ENCODE peak calls at places on chromosomes 13 and 19, in seven cellular contexts. One of them, this sample, is unnamed.

GRCh38 chr13:72521965-72522661 is 205.3 kb downstream of the MZT1 start:
- DNase-seq in fibroblast of mammary gland: no peak
- DNase-seq in A172: no peak
- DNase-seq in fibroblast of the aortic adventitia: no peak
- DNase-seq in left colon: no peak
- DNase-seq in NCI-H2171: no peak
- DNase-seq in stimulated activated CD8-positive, alpha-beta memory T cell treated with anti-CD3 and anti-CD28 coated beads, Interleukin-7, amount 100 ng/mL, for 1 hour: no peak
- DNase-seq in this sample: no peak

GRCh38 chr13:32116210-32116609 is 84.6 kb downstream of the FRY start:
- DNase-seq in fibroblast of mammary gland: no peak
- DNase-seq in fibroblast of the aortic adventitia: peak
- DNase-seq in stimulated activated CD8-positive, alpha-beta memory T cell treated with anti-CD3 and anti-CD28 coated beads, Interleukin-7, amount 100 ng/mL, for 1 hour: no peak
- DNase-seq in A172: no peak
- DNase-seq in NCI-H2171: no peak
- DNase-seq in left colon: no peak
- DNase-seq in this sample: no peak

GRCh38 chr13:34162545-34162936 is 344.6 kb downstream of the RFC3 start:
- DNase-seq in fibroblast of mammary gland: no peak
- DNase-seq in left colon: no peak
- DNase-seq in NCI-H2171: no peak
- DNase-seq in fibroblast of the aortic adventitia: peak
- DNase-seq in A172: no peak
- DNase-seq in stimulated activated CD8-positive, alpha-beta memory T cell treated with anti-CD3 and anti-CD28 coated beads, Interleukin-7, amount 100 ng/mL, for 1 hour: no peak
- DNase-seq in this sample: peak

GRCh38 chr19:35224681-35225604 is 3.6 kb downstream of the FAM187B start:
- DNase-seq in NCI-H2171: no peak
- DNase-seq in left colon: peak
- DNase-seq in stimulated activated CD8-positive, alpha-beta memory T cell treated with anti-CD3 and anti-CD28 coated beads, Interleukin-7, amount 100 ng/mL, for 1 hour: no peak
- DNase-seq in A172: no peak
- DNase-seq in fibroblast of the aortic adventitia: no peak
- DNase-seq in fibroblast of mammary gland: no peak
- DNase-seq in this sample: no peak

GRCh38 chr13:39210961-39211534 is 172.8 kb downstream of the NHLRC3 start:
- DNase-seq in NCI-H2171: no peak
- DNase-seq in fibroblast of the aortic adventitia: no peak
- DNase-seq in stimulated activated CD8-positive, alpha-beta memory T cell treated with anti-CD3 and anti-CD28 coated beads, Interleukin-7, amount 100 ng/mL, for 1 hour: no peak
- DNase-seq in fibroblast of mammary gland: peak
- DNase-seq in A172: no peak
- DNase-seq in left colon: no peak
- DNase-seq in this sample: no peak

GRCh38 chr13:106616729-106617128 is 48.8 kb upstream of the ARGLU1 start:
- DNase-seq in A172: no peak
- DNase-seq in fibroblast of the aortic adventitia: no peak
- DNase-seq in fibroblast of mammary gland: no peak
- DNase-seq in stimulated activated CD8-positive, alpha-beta memory T cell treated with anti-CD3 and anti-CD28 coated beads, Interleukin-7, amount 100 ng/mL, for 1 hour: no peak
- DNase-seq in left colon: no peak
- DNase-seq in NCI-H2171: no peak
- DNase-seq in this sample: no peak

GRCh38 chr19:18712981-18713380 is 29.5 kb downstream of the CRTC1 start:
- DNase-seq in stimulated activated CD8-positive, alpha-beta memory T cell treated with anti-CD3 and anti-CD28 coated beads, Interleukin-7, amount 100 ng/mL, for 1 hour: no peak
- DNase-seq in fibroblast of the aortic adventitia: peak
- DNase-seq in A172: no peak
- DNase-seq in NCI-H2171: no peak
- DNase-seq in fibroblast of mammary gland: peak
- DNase-seq in left colon: no peak
- DNase-seq in this sample: no peak

GRCh38 chr13:32587774-32588165 is 1.5 kb downstream of the PDS5B start:
- DNase-seq in A172: peak
- DNase-seq in left colon: no peak
- DNase-seq in fibroblast of the aortic adventitia: no peak
- DNase-seq in fibroblast of mammary gland: peak
- DNase-seq in stimulated activated CD8-positive, alpha-beta memory T cell treated with anti-CD3 and anti-CD28 coated beads, Interleukin-7, amount 100 ng/mL, for 1 hour: no peak
- DNase-seq in NCI-H2171: no peak
- DNase-seq in this sample: peak

GRCh38 chr19:6721773-6722172 is 1.3 kb upstream of the C3 start:
- DNase-seq in left colon: no peak
- DNase-seq in A172: no peak
- DNase-seq in fibroblast of the aortic adventitia: no peak
- DNase-seq in NCI-H2171: no peak
- DNase-seq in stimulated activated CD8-positive, alpha-beta memory T cell treated with anti-CD3 and anti-CD28 coated beads, Interleukin-7, amount 100 ng/mL, for 1 hour: no peak
- DNase-seq in fibroblast of mammary gland: no peak
- DNase-seq in this sample: no peak

GRCh38 chr13:104586010-104586746 is 1520.0 kb upstream of the SLC10A2 start:
- DNase-seq in NCI-H2171: no peak
- DNase-seq in A172: peak
- DNase-seq in stimulated activated CD8-positive, alpha-beta memory T cell treated with anti-CD3 and anti-CD28 coated beads, Interleukin-7, amount 100 ng/mL, for 1 hour: no peak
- DNase-seq in left colon: peak
- DNase-seq in fibroblast of the aortic adventitia: peak
- DNase-seq in fibroblast of mammary gland: peak
- DNase-seq in this sample: no peak

GRCh38 chr19:42028304-42029216 is 34.5 kb upstream of the ATP1A3 start:
- DNase-seq in fibroblast of the aortic adventitia: no peak
- DNase-seq in A172: no peak
- DNase-seq in left colon: peak
- DNase-seq in fibroblast of mammary gland: no peak
- DNase-seq in NCI-H2171: no peak
- DNase-seq in stimulated activated CD8-positive, alpha-beta memory T cell treated with anti-CD3 and anti-CD28 coated beads, Interleukin-7, amount 100 ng/mL, for 1 hour: no peak
- DNase-seq in this sample: no peak

This sample was measured in AG10803.